ENCODE peak calls at places on chromosomes 12 and 14, in five cellular contexts. X is tibial artery, P is amniotic stem cell, L is psoas muscle, U is posterior cingulate gyrus. K is an unnamed sample.

GRCh38 chr12:546265-546919 is 86.7 kb downstream of the B4GALNT3 start:
- DNase-seq in U (no peak), P (no peak), X (no peak), L (no peak), K (no peak)

GRCh38 chr14:37253905-37254304 is 56.2 kb downstream of the MIPOL1 start:
- DNase-seq in L (no peak), P (no peak), X (no peak), U (no peak), K (no peak)

GRCh38 chr12:77893918-77894317 is 63.2 kb downstream of the NAV3 start:
- DNase-seq in U (no peak), L (no peak), P (no peak), X (no peak), K (no peak)

GRCh38 chr12:119208626-119209061 is 29.9 kb downstream of the HSPB8 start:
- DNase-seq in X (peak), P (no peak), L (peak), U (peak), K (no peak)

GRCh38 chr12:53071591-53072551 is 7.3 kb downstream of the SPRYD3 start:
- DNase-seq in X (peak), U (no peak), P (no peak), L (peak), K (no peak)

GRCh38 chr12:121240484-121241202 is 30.7 kb downstream of the P2RX4 start:
- DNase-seq in P (no peak), L (peak), U (peak), X (peak), K (no peak)

GRCh38 chr12:188910-189621 is 24.9 kb downstream of the SLC6A12 start:
- DNase-seq in L (peak), X (no peak), U (peak), P (peak), K (peak)

GRCh38 chr12:28884861-28885260 is 264.2 kb upstream of the FAR2 start:
- DNase-seq in X (no peak), P (no peak), L (no peak), U (no peak), K (no peak)

GRCh38 chr12:67632005-67632404 is 16.5 kb upstream of the DYRK2 start:
- DNase-seq in P (no peak), L (no peak), X (no peak), U (no peak), K (no peak)

GRCh38 chr14:103362780-103363179 is 22.4 kb upstream of the MARK3 start:
- DNase-seq in X (no peak), L (no peak), P (no peak), U (no peak), K (no peak)

GRCh38 chr14:64074961-64075619 is 219.1 kb downstream of the ESR2 start:
- DNase-seq in U (no peak), X (no peak), L (no peak), P (no peak), K (no peak)

GRCh38 chr14:51776102-51776894 is 84.1 kb upstream of the GNG2 start:
- DNase-seq in U (peak), X (no peak), P (peak), L (peak), K (peak)

GRCh38 chr12:26274441-26275312 is 79.3 kb downstream of the SSPN start:
- DNase-seq in P (peak), L (peak), U (peak), X (peak), K (no peak)

GRCh38 chr12:67592228-67593011 is 56.1 kb upstream of the DYRK2 start:
- DNase-seq in L (no peak), P (no peak), U (no peak), X (no peak), K (no peak)

GRCh38 chr14:61584258-61584657 is 111.1 kb upstream of the HIF1A start:
- DNase-seq in L (no peak), U (no peak), P (peak), X (no peak), K (no peak)

GRCh38 chr12:112375105-112375504 is 7.1 kb downstream of the HECTD4 start:
- DNase-seq in P (no peak), L (no peak), X (no peak), U (no peak), K (no peak)

GRCh38 chr12:12265571-12266388 is 1.1 kb downstream of the LRP6 start:
- DNase-seq in P (no peak), L (no peak), U (no peak), X (no peak), K (peak)

GRCh38 chr12:69000540-69001243 is 67.7 kb upstream of the CPM start:
- DNase-seq in U (no peak), P (no peak), X (no peak), L (no peak), K (no peak)

GRCh38 chr12:6724409-6724797 is 557 bp downstream of the COPS7A start:
- DNase-seq in U (no peak), P (no peak), L (no peak), X (no peak), K (peak)

GRCh38 chr12:34526946-34527345 is 504.6 kb downstream of the ALG10 start:
- DNase-seq in U (no peak), L (no peak), P (no peak), X (no peak), K (no peak)

GRCh38 chr12:93177208-93178153 is 200.2 kb upstream of the NUDT4 start:
- DNase-seq in P (no peak), X (no peak), U (no peak), L (no peak), K (no peak)

GRCh38 chr14:105980224-105980623 is 453.8 kb downstream of the TMEM121 start:
- DNase-seq in U (no peak), X (no peak), L (no peak), P (no peak), K (no peak)

GRCh38 chr12:53743277-53744129 is 8.3 kb downstream of the CISTR start:
- DNase-seq in P (no peak), X (no peak), L (no peak), U (peak), K (peak)

GRCh38 chr14:69355955-69356321 is 42.2 kb downstream of the ERH start:
- DNase-seq in P (peak), U (no peak), X (peak), L (peak), K (no peak)

GRCh38 chr12:25236190-25236589 is 14.5 kb downstream of the KRAS start:
- DNase-seq in X (no peak), L (no peak), U (no peak), P (no peak), K (no peak)

GRCh38 chr12:122865268-122866231 is 30.3 kb downstream of the HIP1R start:
- DNase-seq in P (no peak), L (no peak), X (peak), U (no peak), K (peak)

GRCh38 chr12:29054790-29055663 is 94.1 kb upstream of the FAR2 start:
- DNase-seq in L (no peak), P (no peak), U (no peak), X (no peak), K (no peak)

GRCh38 chr14:24064091-24064795 is 7.1 kb upstream of the CPNE6 start:
- DNase-seq in L (no peak), U (no peak), X (no peak), P (no peak), K (no peak)

GRCh38 chr12:4824415-4824814 is 85.3 kb upstream of the KCNA1 start:
- DNase-seq in X (no peak), L (no peak), P (peak), U (no peak), K (no peak)

GRCh38 chr14:65446159-65446558 is 33.6 kb downstream of the FUT8 start:
- DNase-seq in X (no peak), P (peak), U (no peak), L (no peak), K (no peak)

GRCh38 chr12:131357152-131357747 is 353.6 kb upstream of the SFSWAP start:
- DNase-seq in X (no peak), L (no peak), U (no peak), P (no peak), K (no peak)